ENCODE peak calls at places on chromosome 17, in seven cellular contexts. G, V, A, L, B, Z and U are unnamed samples. For H3K36me3, the result is how much of the 10 kb centered on the place peaks cover.

GRCh38 chr17:44345497-44346026 is 460 bp downstream of the GRN start:
- DNase-seq in G (peak), V (no peak), A (peak), L (peak), B (peak), Z (peak), U (no peak)

GRCh38 chr17:40309938-40310510 is 1.0 kb downstream of the RARA start:
- DNase-seq in G (no peak), V (no peak), A (no peak), L (no peak), B (no peak), Z (no peak), U (no peak)

GRCh38 chr17:48725005-48725293 is 2.0 kb downstream of the PRAC2 start:
- DNase-seq in G (no peak), V (no peak), A (no peak), L (no peak), B (no peak), Z (no peak), U (no peak)

GRCh38 chr17:36900130-36900590 is 37.1 kb upstream of the LHX1 start:
- DNase-seq in G (no peak), V (no peak), A (no peak), L (no peak), B (no peak), Z (no peak), U (no peak)

GRCh38 chr17:81479175-81479574 is 33.4 kb downstream of the ACTG1 start:
- DNase-seq in G (no peak), V (no peak), A (no peak), L (no peak), B (no peak), Z (no peak), U (no peak)

GRCh38 chr17:20091161-20092029 is 82.2 kb downstream of the SPECC1 start:
- DNase-seq in G (peak), V (no peak), A (no peak), L (peak), B (no peak), Z (no peak), U (no peak)

GRCh38 chr17:81002409-81003361 is 11.0 kb downstream of the CHMP6 start:
- DNase-seq in G (peak), V (no peak), A (no peak), L (peak), B (no peak), Z (no peak), U (peak)

GRCh38 chr17:80446645-80447405 is 29.6 kb downstream of the NPTX1 start:
- DNase-seq in G (no peak), V (no peak), A (no peak), L (no peak), B (no peak), Z (no peak), U (no peak)

GRCh38 chr17:4708436-4708835 is 2.0 kb upstream of the ARRB2 start:
- DNase-seq in G (no peak), V (no peak), A (no peak), L (no peak), B (peak), Z (no peak), U (no peak)

GRCh38 chr17:45288825-45289224 is 26.9 kb upstream of the SPATA32 start:
- DNase-seq in G (no peak), V (no peak), A (no peak), L (peak), B (no peak), Z (no peak), U (peak)

GRCh38 chr17:70947636-70948565 is 778.6 kb downstream of the KCNJ2 start:
- DNase-seq in G (no peak), V (no peak), A (no peak), L (no peak), B (no peak), Z (no peak), U (no peak)

GRCh38 chr17:57524790-57525543 is 220.1 kb downstream of the CCDC182 start:
- DNase-seq in G (no peak), V (no peak), A (no peak), L (no peak), B (no peak), Z (no peak), U (no peak)

GRCh38 chr17:3755335-3756030 is 31.8 kb downstream of the HASPIN start:
- DNase-seq in G (no peak), V (no peak), A (no peak), L (peak), B (no peak), Z (no peak), U (no peak)

GRCh38 chr17:54967621-54968258 is 714 bp downstream of the COX11 start:
- DNase-seq in G (peak), V (no peak), A (no peak), L (peak), B (peak), Z (no peak), U (no peak)

GRCh38 chr17:13490427-13490826 is 111.3 kb downstream of the HS3ST3A1 start:
- DNase-seq in G (no peak), V (no peak), A (no peak), L (no peak), B (no peak), Z (no peak), U (no peak)

GRCh38 chr17:49218941-49219913 is 8.7 kb downstream of the ABI3 start:
- DNase-seq in G (no peak), V (peak), A (peak), L (no peak), B (no peak), Z (peak), U (peak)

GRCh38 chr17:78725448-78726021 is 56.5 kb downstream of the CYTH1 start:
- DNase-seq in G (no peak), V (no peak), A (no peak), L (no peak), B (peak), Z (no peak), U (no peak)

GRCh38 chr17:29835438-29836351 is 94.3 kb downstream of the SSH2 start:
- DNase-seq in G (peak), V (no peak), A (no peak), L (no peak), B (no peak), Z (no peak), U (no peak)

GRCh38 chr17:65062168-65062915 is 5.8 kb upstream of the GNA13 start:
- DNase-seq in G (peak), V (no peak), A (no peak), L (peak), B (no peak), Z (no peak), U (no peak)

GRCh38 chr17:81337449-81337848 is 42.3 kb upstream of the SLC38A10 start:
- DNase-seq in G (no peak), V (no peak), A (no peak), L (peak), B (no peak), Z (no peak), U (no peak)

GRCh38 chr17:3958200-3958599 is 6.0 kb downstream of the ATP2A3 start:
- DNase-seq in G (no peak), V (no peak), A (no peak), L (no peak), B (no peak), Z (no peak), U (no peak)

GRCh38 chr17:39763046-39763800 is 25.5 kb downstream of the GRB7 start:
- DNase-seq in G (no peak), V (no peak), A (no peak), L (no peak), B (no peak), Z (no peak), U (no peak)

GRCh38 chr17:20224379-20224778 is 215.2 kb downstream of the SPECC1 start:
- DNase-seq in G (no peak), V (no peak), A (no peak), L (no peak), B (no peak), Z (no peak), U (no peak)

GRCh38 chr17:43517615-43518386 is 28.3 kb downstream of the ETV4 start:
- DNase-seq in G (peak), V (peak), A (peak), L (no peak), B (no peak), Z (no peak), U (no peak)

DNA sequence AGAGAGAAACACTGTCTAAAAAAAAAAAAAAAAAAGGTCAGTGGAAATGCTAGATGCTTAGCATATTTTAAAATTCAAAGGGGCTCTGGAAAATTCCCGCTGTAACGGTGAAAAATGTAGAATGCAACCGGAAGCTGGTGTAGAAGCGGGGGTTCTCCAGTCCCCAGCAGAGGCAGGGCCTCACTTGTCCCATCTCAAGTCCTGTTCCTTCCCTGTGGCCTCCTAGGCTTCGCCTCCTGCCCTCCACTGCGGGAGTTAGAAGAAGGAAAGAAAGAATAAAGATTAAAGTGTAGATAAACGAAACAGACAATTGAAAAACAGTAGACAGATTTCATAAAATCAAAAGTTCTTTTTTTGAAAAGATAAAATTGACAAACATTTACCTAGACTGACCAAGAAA is 14.8 kb upstream of the ZNF287 start:
- DNase-seq in G (no peak), V (no peak), A (no peak), L (no peak), B (no peak), Z (no peak), U (no peak)
- H3K36me3 ChIP-seq in G (under half), V (under half), A (under half), L (under half), B (under half), Z (under half), U (under half)

DNA sequence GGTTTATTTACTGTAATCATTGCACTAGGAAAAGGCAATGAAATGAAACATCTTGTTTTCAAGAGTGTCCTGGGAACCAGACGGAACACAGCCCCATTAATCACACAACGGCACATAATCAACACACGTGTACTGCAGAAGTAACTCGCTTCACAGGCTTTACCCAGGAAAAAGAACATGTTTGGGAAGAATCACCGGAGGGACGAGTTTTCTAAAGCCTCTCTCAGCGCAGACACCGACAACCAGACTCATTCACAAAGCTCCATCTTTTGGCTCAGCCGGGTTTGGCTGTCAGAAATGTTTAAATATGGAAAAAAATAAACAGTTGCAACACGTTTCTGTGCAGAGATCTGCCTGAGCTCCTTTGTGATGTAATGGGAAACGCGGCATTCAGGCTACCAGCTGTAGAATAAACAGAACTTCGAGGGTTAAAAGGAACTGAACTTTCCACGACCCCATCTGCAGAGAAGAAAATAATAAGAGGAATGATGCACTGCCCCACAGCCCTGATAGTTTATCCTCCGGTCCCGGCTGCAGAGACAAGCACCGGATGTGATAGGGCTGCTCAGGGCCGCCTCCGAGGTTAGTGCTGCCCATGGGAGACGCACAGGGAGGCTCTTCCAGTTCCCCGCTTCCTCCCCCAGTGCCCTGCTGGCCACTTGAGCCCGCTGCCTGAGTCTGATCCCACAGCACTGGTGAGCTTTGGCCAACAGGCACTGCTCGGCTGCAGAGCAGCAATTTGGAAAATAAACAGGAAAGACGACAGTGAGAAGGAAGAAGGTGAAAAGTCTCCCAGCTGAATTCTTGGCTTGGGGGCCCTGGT is 119.8 kb downstream of the HIC1 start:
- DNase-seq in G (peak), V (no peak), A (no peak), L (peak), B (no peak), Z (no peak), U (peak)
- TF ChIP-seq CTCF in G (peak), V (no peak), A (no peak), L (no peak), B (no peak), Z (no peak), U (no peak)

GRCh38 chr17:34201225-34201624 is 53.9 kb upstream of the CCL2 start:
- DNase-seq in G (no peak), V (no peak), A (no peak), L (no peak), B (no peak), Z (no peak), U (no peak)

GRCh38 chr17:34199932-34200534 is 55.1 kb upstream of the CCL2 start:
- DNase-seq in G (peak), V (peak), A (peak), L (peak), B (peak), Z (peak), U (peak)

GRCh38 chr17:34199449-34199848 is 55.6 kb upstream of the CCL2 start:
- DNase-seq in G (no peak), V (no peak), A (no peak), L (no peak), B (no peak), Z (no peak), U (no peak)

GRCh38 chr17:34198519-34198918 is 56.6 kb upstream of the CCL2 start:
- DNase-seq in G (no peak), V (no peak), A (no peak), L (no peak), B (no peak), Z (no peak), U (no peak)

GRCh38 chr17:34195987-34196386 is 59.1 kb upstream of the CCL2 start:
- DNase-seq in G (no peak), V (no peak), A (no peak), L (no peak), B (no peak), Z (no peak), U (no peak)
- H3K36me3 ChIP-seq in G (under half), V (under half), A (under half), L (under half), B (under half), Z (under half), U (under half)

GRCh38 chr17:63497708-63498483 is 21.0 kb downstream of the ACE start:
- DNase-seq in G (no peak), V (no peak), A (no peak), L (no peak), B (peak), Z (no peak), U (no peak)
- TF ChIP-seq CTCF in G (peak), V (peak), A (peak), L (no peak), B (peak), Z (no peak), U (no peak)

DNA sequence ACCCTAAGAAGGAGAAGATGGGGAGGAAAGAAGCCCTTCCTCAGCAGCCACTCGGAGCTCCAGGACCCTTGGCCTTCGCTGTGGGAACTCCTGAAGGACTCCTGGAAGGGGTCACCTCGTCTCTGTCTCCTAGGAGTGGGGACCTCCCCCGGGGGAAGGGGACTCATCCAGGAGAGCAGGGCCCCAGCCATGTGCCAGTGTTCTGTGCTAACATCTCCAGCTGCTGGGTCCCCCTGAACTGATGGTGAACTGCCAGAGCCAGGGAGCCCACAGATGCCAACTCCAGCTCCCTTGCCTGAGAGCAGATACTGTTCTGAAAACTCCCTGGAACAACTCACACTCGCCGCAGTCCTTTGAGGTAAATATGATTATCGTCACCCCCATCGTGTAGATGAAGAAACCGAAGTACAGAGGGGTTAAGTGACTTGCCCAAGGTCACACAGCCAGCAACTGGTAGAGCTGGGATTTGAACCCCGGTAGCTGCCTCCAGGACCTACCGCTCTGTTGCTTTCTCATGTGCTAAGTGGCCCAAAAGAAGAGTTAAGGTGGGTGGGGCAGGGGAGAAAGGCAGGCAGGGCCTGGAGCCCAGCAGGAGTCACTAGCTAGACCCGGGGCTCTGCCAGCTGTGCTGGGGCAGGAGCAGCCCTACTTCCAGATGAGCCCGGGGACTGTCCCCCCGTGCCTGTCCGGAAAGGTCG is 10.5 kb downstream of the TIMM22 start:
- DNase-seq in G (no peak), V (no peak), A (no peak), L (no peak), B (no peak), Z (no peak), U (no peak)
- H3K36me3 ChIP-seq in G (under half), V (half or more), A (half or more), L (under half), B (under half), Z (under half), U (under half)